ENCODE peak calls at places on chromosomes 2 and 18, in ten cellular contexts. Y, G, L, B, T, W, U, I, Z and C are unnamed samples.

GRCh38 chr2:134396493-134396892 is 142.6 kb downstream of the MGAT5 start:
- DNase-seq in Y (no peak), I (no peak), Z (no peak), L (no peak), T (no peak), B (no peak), G (no peak), U (no peak), W (no peak), C (no peak)

GRCh38 chr18:5979971-5980457 is 84.7 kb upstream of the TMEM200C start:
- DNase-seq in T (no peak), I (no peak), Z (no peak), W (no peak), G (no peak), B (no peak), Y (no peak), L (no peak), U (no peak), C (no peak)

GRCh38 chr2:69781321-69782248 is 39.7 kb downstream of the ANXA4 start:
- DNase-seq in Y (peak), B (no peak), T (no peak), G (no peak), Z (no peak), I (no peak), U (no peak), W (no peak), L (no peak), C (peak)

GRCh38 chr18:79576686-79577351 is 102.8 kb upstream of the CTDP1 start:
- DNase-seq in Y (peak), Z (no peak), U (no peak), L (no peak), I (peak), W (no peak), T (no peak), G (no peak), B (no peak), C (no peak)

GRCh38 chr2:213121677-213122076 is 29.7 kb downstream of the IKZF2 start:
- DNase-seq in B (no peak), T (no peak), Y (no peak), L (no peak), U (no peak), Z (no peak), G (no peak), I (no peak), W (no peak), C (no peak)

GRCh38 chr2:109237792-109238191 is 108.8 kb downstream of the SH3RF3 start:
- DNase-seq in B (no peak), W (no peak), Y (no peak), Z (no peak), T (no peak), U (no peak), L (no peak), G (no peak), I (no peak), C (no peak)

GRCh38 chr2:85437488-85438290 is 19.2 kb downstream of the SH2D6 start:
- DNase-seq in W (peak), U (peak), I (peak), B (peak), G (peak), T (peak), Y (peak), L (peak), Z (peak), C (peak)

GRCh38 chr2:70010222-70011111 is 49.0 kb upstream of the ASPRV1 start:
- DNase-seq in Y (no peak), W (no peak), Z (no peak), I (no peak), G (no peak), L (peak), B (peak), U (no peak), T (no peak), C (peak)

GRCh38 chr2:30649278-30649677 is 158.0 kb downstream of the CAPN13 start:
- DNase-seq in L (no peak), W (no peak), I (no peak), Y (no peak), U (no peak), T (no peak), B (no peak), G (no peak), Z (no peak), C (no peak)

GRCh38 chr18:12628706-12629702 is 28.9 kb downstream of the SPIRE1 start:
- DNase-seq in U (no peak), Z (no peak), I (no peak), B (no peak), L (no peak), G (peak), Y (no peak), W (no peak), T (no peak), C (no peak)

GRCh38 chr2:236711440-236711839 is 141.8 kb downstream of the ACKR3 start:
- DNase-seq in W (no peak), U (no peak), Z (no peak), G (peak), T (no peak), Y (no peak), B (no peak), I (no peak), L (no peak), C (no peak)

GRCh38 chr2:23487735-23488492 is 102.9 kb downstream of the KLHL29 start:
- DNase-seq in W (no peak), U (no peak), I (no peak), B (no peak), Y (no peak), G (peak), L (no peak), Z (no peak), T (no peak), C (peak)

GRCh38 chr18:68316636-68317035 is 398.3 kb downstream of the TMX3 start:
- DNase-seq in W (no peak), U (no peak), Z (no peak), I (no peak), G (peak), B (no peak), T (no peak), L (no peak), Y (peak), C (peak)

GRCh38 chr2:3840611-3841010 is 137.2 kb downstream of the DCDC2C start:
- DNase-seq in T (no peak), G (no peak), W (no peak), U (no peak), I (no peak), Y (no peak), L (no peak), B (no peak), Z (no peak), C (no peak)

GRCh38 chr2:2527162-2527561 is 196.1 kb upstream of the MYT1L start:
- DNase-seq in G (no peak), Y (no peak), W (no peak), Z (no peak), B (no peak), T (no peak), I (no peak), U (no peak), L (no peak), C (no peak)

GRCh38 chr18:35084494-35085449 is 43.6 kb downstream of the MAPRE2 start:
- DNase-seq in Y (no peak), G (no peak), U (no peak), T (no peak), Z (no peak), I (no peak), L (no peak), B (no peak), W (no peak), C (no peak)

GRCh38 chr2:20917287-20917660 is 94.4 kb upstream of the LDAH start:
- DNase-seq in U (no peak), G (no peak), T (no peak), I (no peak), B (no peak), Y (no peak), W (no peak), Z (no peak), L (no peak), C (no peak)

GRCh38 chr18:48792141-48792540 is 158.6 kb downstream of the SMAD7 start:
- DNase-seq in W (no peak), I (peak), U (no peak), T (no peak), Z (no peak), G (no peak), B (no peak), Y (no peak), L (no peak), C (no peak)

GRCh38 chr2:161332568-161332967 is 24.3 kb downstream of the PSMD14 start:
- DNase-seq in B (no peak), G (no peak), Z (no peak), W (no peak), L (no peak), Y (no peak), I (no peak), U (no peak), T (no peak), C (no peak)

GRCh38 chr2:65737452-65738011 is 305.1 kb upstream of the SPRED2 start:
- DNase-seq in B (no peak), Z (no peak), L (no peak), W (no peak), U (no peak), I (no peak), T (no peak), Y (no peak), G (no peak), C (no peak)

GRCh38 chr2:17615728-17616351 is 75.3 kb downstream of the VSNL1 start:
- DNase-seq in Y (no peak), I (no peak), Z (no peak), T (no peak), B (no peak), W (no peak), U (no peak), L (no peak), G (peak), C (no peak)

GRCh38 chr2:240364961-240365775 is 70.3 kb upstream of the GPC1 start:
- DNase-seq in I (no peak), W (no peak), Y (no peak), Z (no peak), B (no peak), L (no peak), U (no peak), T (no peak), G (no peak), C (no peak)

GRCh38 chr2:100831158-100831715 is 11.3 kb downstream of the NPAS2 start:
- DNase-seq in Z (no peak), U (no peak), G (no peak), W (no peak), L (no peak), Y (no peak), B (no peak), T (no peak), I (no peak), C (no peak)

GRCh38 chr2:170091461-170091860 is 86.5 kb upstream of the MYO3B start:
- DNase-seq in T (no peak), U (no peak), Z (no peak), G (no peak), I (no peak), W (no peak), L (no peak), Y (no peak), B (no peak), C (no peak)

GRCh38 chr2:8803658-8804379 is 33.6 kb downstream of the KIDINS220 start:
- DNase-seq in U (peak), L (peak), Z (no peak), B (peak), W (peak), I (no peak), Y (peak), T (no peak), G (peak), C (peak)

GRCh38 chr2:44549099-44549471 is 187.3 kb downstream of the CAMKMT start:
- DNase-seq in I (no peak), Y (no peak), B (no peak), T (no peak), G (peak), Z (no peak), W (no peak), L (no peak), U (no peak), C (no peak)